ENCODE peak calls at places on chromosomes 2 and 18, in seven cellular contexts. One of them, this sample, is unnamed.

GRCh38 chr2:72944804-72945449 is 27.6 kb downstream of the EMX1 start:
- DNase-seq in MCF 10A: no peak
- DNase-seq in CD8-positive, alpha-beta T cell: no peak
- DNase-seq in nephron progenitor cell: no peak
- DNase-seq in B cell: no peak
- DNase-seq in IMR-90: no peak
- DNase-seq in cardiac fibroblast: no peak
- DNase-seq in this sample: no peak

GRCh38 chr2:197591706-197592072 is 75.8 kb downstream of the MOB4 start:
- DNase-seq in MCF 10A: no peak
- DNase-seq in cardiac fibroblast: no peak
- DNase-seq in B cell: no peak
- DNase-seq in nephron progenitor cell: no peak
- DNase-seq in CD8-positive, alpha-beta T cell: no peak
- DNase-seq in IMR-90: no peak
- DNase-seq in this sample: no peak

GRCh38 chr18:1865869-1866268 is 705.4 kb downstream of the METTL4 start:
- DNase-seq in IMR-90: no peak
- DNase-seq in MCF 10A: no peak
- DNase-seq in cardiac fibroblast: no peak
- DNase-seq in B cell: no peak
- DNase-seq in nephron progenitor cell: no peak
- DNase-seq in CD8-positive, alpha-beta T cell: no peak
- DNase-seq in this sample: no peak

GRCh38 chr2:88180594-88181240 is 10.6 kb downstream of the THNSL2 start:
- DNase-seq in B cell: no peak
- DNase-seq in nephron progenitor cell: no peak
- DNase-seq in MCF 10A: peak
- DNase-seq in cardiac fibroblast: peak
- DNase-seq in CD8-positive, alpha-beta T cell: no peak
- DNase-seq in IMR-90: peak
- DNase-seq in this sample: no peak

GRCh38 chr2:70461981-70462876 is 91.4 kb downstream of the TGFA start:
- DNase-seq in nephron progenitor cell: no peak
- DNase-seq in B cell: no peak
- DNase-seq in IMR-90: no peak
- DNase-seq in MCF 10A: no peak
- DNase-seq in CD8-positive, alpha-beta T cell: no peak
- DNase-seq in cardiac fibroblast: no peak
- DNase-seq in this sample: no peak

GRCh38 chr2:227821043-227821942 is 7.7 kb downstream of the CCL20 start:
- DNase-seq in B cell: no peak
- DNase-seq in nephron progenitor cell: no peak
- DNase-seq in CD8-positive, alpha-beta T cell: no peak
- DNase-seq in IMR-90: no peak
- DNase-seq in MCF 10A: peak
- DNase-seq in cardiac fibroblast: no peak
- DNase-seq in this sample: no peak

GRCh38 chr18:7754725-7755181 is 187.6 kb downstream of the PTPRM start:
- DNase-seq in MCF 10A: no peak
- DNase-seq in cardiac fibroblast: peak
- DNase-seq in B cell: no peak
- DNase-seq in nephron progenitor cell: no peak
- DNase-seq in CD8-positive, alpha-beta T cell: no peak
- DNase-seq in IMR-90: peak
- DNase-seq in this sample: no peak

GRCh38 chr2:173657996-173658717 is 303.5 kb downstream of the CDCA7 start:
- DNase-seq in MCF 10A: peak
- DNase-seq in nephron progenitor cell: no peak
- DNase-seq in IMR-90: peak
- DNase-seq in B cell: no peak
- DNase-seq in cardiac fibroblast: peak
- DNase-seq in CD8-positive, alpha-beta T cell: no peak
- DNase-seq in this sample: no peak

GRCh38 chr2:199659207-199659606 is 191.8 kb downstream of the FTCDNL1 start:
- DNase-seq in B cell: no peak
- DNase-seq in MCF 10A: no peak
- DNase-seq in cardiac fibroblast: peak
- DNase-seq in nephron progenitor cell: peak
- DNase-seq in IMR-90: peak
- DNase-seq in CD8-positive, alpha-beta T cell: no peak
- DNase-seq in this sample: no peak

GRCh38 chr2:138193416-138194213 is 229.3 kb downstream of the HNMT start:
- DNase-seq in cardiac fibroblast: no peak
- DNase-seq in B cell: no peak
- DNase-seq in nephron progenitor cell: no peak
- DNase-seq in CD8-positive, alpha-beta T cell: no peak
- DNase-seq in IMR-90: no peak
- DNase-seq in MCF 10A: no peak
- DNase-seq in this sample: no peak

GRCh38 chr2:216139884-216140283 is 30.7 kb downstream of the XRCC5 start:
- DNase-seq in cardiac fibroblast: no peak
- DNase-seq in B cell: no peak
- DNase-seq in IMR-90: no peak
- DNase-seq in nephron progenitor cell: peak
- DNase-seq in CD8-positive, alpha-beta T cell: peak
- DNase-seq in MCF 10A: peak
- DNase-seq in this sample: peak

GRCh38 chr2:118737690-118738089 is 109.8 kb downstream of the EN1 start:
- DNase-seq in nephron progenitor cell: no peak
- DNase-seq in MCF 10A: no peak
- DNase-seq in B cell: no peak
- DNase-seq in CD8-positive, alpha-beta T cell: no peak
- DNase-seq in cardiac fibroblast: no peak
- DNase-seq in IMR-90: no peak
- DNase-seq in this sample: no peak

GRCh38 chr2:120395686-120396518 is 50.0 kb downstream of the INHBB start:
- DNase-seq in IMR-90: no peak
- DNase-seq in cardiac fibroblast: peak
- DNase-seq in CD8-positive, alpha-beta T cell: no peak
- DNase-seq in nephron progenitor cell: peak
- DNase-seq in MCF 10A: no peak
- DNase-seq in B cell: no peak
- DNase-seq in this sample: no peak

GRCh38 chr2:74197983-74198460 is 393 bp upstream of the MTHFD2 start:
- DNase-seq in IMR-90: no peak
- DNase-seq in CD8-positive, alpha-beta T cell: no peak
- DNase-seq in cardiac fibroblast: no peak
- DNase-seq in MCF 10A: no peak
- DNase-seq in nephron progenitor cell: no peak
- DNase-seq in B cell: no peak
- DNase-seq in this sample: no peak

GRCh38 chr2:23556929-23557328 is 171.9 kb downstream of the KLHL29 start:
- DNase-seq in B cell: no peak
- DNase-seq in MCF 10A: no peak
- DNase-seq in IMR-90: no peak
- DNase-seq in cardiac fibroblast: no peak
- DNase-seq in CD8-positive, alpha-beta T cell: no peak
- DNase-seq in nephron progenitor cell: no peak
- DNase-seq in this sample: no peak

GRCh38 chr2:26724004-26724750 is 31.7 kb downstream of the KCNK3 start:
- DNase-seq in IMR-90: peak
- DNase-seq in cardiac fibroblast: peak
- DNase-seq in CD8-positive, alpha-beta T cell: no peak
- DNase-seq in B cell: no peak
- DNase-seq in nephron progenitor cell: no peak
- DNase-seq in MCF 10A: peak
- DNase-seq in this sample: no peak

DNA sequence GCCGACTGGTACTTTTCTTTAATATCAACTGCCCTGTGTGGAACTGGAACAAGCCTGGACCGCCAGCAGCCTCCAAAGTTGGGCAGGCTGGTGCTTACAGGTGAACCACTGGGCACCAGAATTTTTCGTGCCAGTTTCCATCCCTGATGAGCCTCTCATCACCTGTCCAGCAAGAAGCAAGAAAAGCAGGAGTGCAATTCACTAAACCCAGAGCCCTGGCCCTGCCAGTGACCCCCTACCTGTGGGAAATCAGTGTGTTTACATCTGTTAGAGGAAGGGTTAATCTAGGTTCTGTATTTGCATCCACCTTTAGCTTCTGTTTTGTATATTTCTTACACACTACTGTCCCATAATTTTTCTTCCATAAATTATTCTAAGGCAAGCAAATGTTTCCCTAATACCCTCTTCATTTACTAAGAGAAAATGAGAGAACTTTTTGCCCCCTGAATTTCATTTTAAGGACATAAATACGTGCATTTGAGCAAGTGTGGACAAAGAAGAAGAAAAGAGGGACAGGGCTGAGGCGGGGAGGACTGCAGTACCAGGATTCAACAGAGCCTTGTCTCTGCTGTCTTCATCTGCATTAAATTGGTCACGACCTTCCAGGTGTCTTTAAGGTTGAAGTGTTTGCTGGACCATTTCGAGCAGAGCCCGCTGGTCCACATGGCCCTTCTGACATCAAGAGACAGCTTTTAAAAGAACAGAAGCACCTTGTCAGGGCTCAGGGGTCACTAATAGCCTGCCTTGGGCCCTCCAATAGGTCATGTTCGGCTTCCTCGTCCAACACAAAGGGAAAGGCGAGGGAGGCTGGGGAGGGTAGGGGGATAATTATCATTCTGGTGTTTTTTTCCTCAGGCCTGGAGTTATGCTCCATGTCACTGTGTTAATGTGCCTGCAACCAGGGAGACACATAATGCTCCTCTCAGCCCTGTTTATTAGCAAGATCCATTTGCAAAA is 763.0 kb downstream of the BCL11A start:
- DNase-seq in IMR-90: no peak
- DNase-seq in CD8-positive, alpha-beta T cell: no peak
- DNase-seq in B cell: no peak
- DNase-seq in nephron progenitor cell: no peak
- DNase-seq in cardiac fibroblast: no peak
- DNase-seq in MCF 10A: no peak
- DNase-seq in this sample: no peak
- TF ChIP-seq CTCF in IMR-90: no peak
- TF ChIP-seq CTCF in CD8-positive, alpha-beta T cell: no peak
- TF ChIP-seq CTCF in B cell: no peak
- TF ChIP-seq CTCF in nephron progenitor cell: no peak
- TF ChIP-seq CTCF in cardiac fibroblast: no peak
- TF ChIP-seq CTCF in MCF 10A: no peak
- TF ChIP-seq CTCF in this sample: no peak

GRCh38 chr2:98157557-98157956 is 70.6 kb downstream of the VWA3B start:
- DNase-seq in MCF 10A: no peak
- DNase-seq in cardiac fibroblast: no peak
- DNase-seq in B cell: peak
- DNase-seq in IMR-90: no peak
- DNase-seq in nephron progenitor cell: no peak
- DNase-seq in CD8-positive, alpha-beta T cell: no peak
- DNase-seq in this sample: no peak
- TF ChIP-seq CTCF in MCF 10A: no peak
- TF ChIP-seq CTCF in cardiac fibroblast: no peak
- TF ChIP-seq CTCF in B cell: no peak
- TF ChIP-seq CTCF in IMR-90: no peak
- TF ChIP-seq CTCF in nephron progenitor cell: no peak
- TF ChIP-seq CTCF in CD8-positive, alpha-beta T cell: no peak
- TF ChIP-seq CTCF in this sample: peak

DNA sequence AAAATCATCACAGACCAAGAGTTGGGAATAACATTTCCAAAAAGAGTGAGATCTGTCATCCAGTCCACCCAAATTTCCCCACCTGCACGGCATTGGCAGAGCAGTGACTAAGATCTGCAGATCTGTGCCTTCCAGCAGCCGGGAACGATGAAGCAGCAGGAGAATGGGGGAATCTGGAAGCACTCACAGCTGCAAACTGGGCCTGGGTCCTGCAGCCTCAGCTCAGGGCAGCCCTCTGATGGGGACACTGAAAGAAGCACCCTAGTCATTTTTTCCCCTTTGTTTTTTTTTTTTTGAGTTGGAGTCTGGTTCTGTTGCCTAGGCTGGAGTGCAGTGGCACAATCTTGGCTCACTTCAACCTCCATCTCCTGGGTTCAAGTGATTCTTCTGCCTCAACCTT is 4.4 kb upstream of the SAG start:
- DNase-seq in B cell: no peak
- DNase-seq in MCF 10A: no peak
- DNase-seq in nephron progenitor cell: no peak
- DNase-seq in cardiac fibroblast: no peak
- DNase-seq in IMR-90: no peak
- DNase-seq in CD8-positive, alpha-beta T cell: no peak
- DNase-seq in this sample: no peak
- TF ChIP-seq CTCF in B cell: no peak
- TF ChIP-seq CTCF in MCF 10A: no peak
- TF ChIP-seq CTCF in nephron progenitor cell: no peak
- TF ChIP-seq CTCF in cardiac fibroblast: no peak
- TF ChIP-seq CTCF in IMR-90: no peak
- TF ChIP-seq CTCF in CD8-positive, alpha-beta T cell: no peak
- TF ChIP-seq CTCF in this sample: peak

GRCh38 chr2:238032755-238033337 is 28.0 kb upstream of the SCLY start:
- DNase-seq in IMR-90: no peak
- DNase-seq in cardiac fibroblast: no peak
- DNase-seq in B cell: no peak
- DNase-seq in CD8-positive, alpha-beta T cell: no peak
- DNase-seq in nephron progenitor cell: no peak
- DNase-seq in MCF 10A: peak
- DNase-seq in this sample: peak

GRCh38 chr2:238029853-238030252 is 30.9 kb upstream of the SCLY start:
- DNase-seq in MCF 10A: no peak
- DNase-seq in IMR-90: no peak
- DNase-seq in cardiac fibroblast: no peak
- DNase-seq in nephron progenitor cell: no peak
- DNase-seq in B cell: no peak
- DNase-seq in CD8-positive, alpha-beta T cell: no peak
- DNase-seq in this sample: no peak

GRCh38 chr2:238031749-238032148 is 29.1 kb upstream of the SCLY start:
- DNase-seq in nephron progenitor cell: no peak
- DNase-seq in B cell: no peak
- DNase-seq in IMR-90: no peak
- DNase-seq in cardiac fibroblast: no peak
- DNase-seq in MCF 10A: peak
- DNase-seq in CD8-positive, alpha-beta T cell: no peak
- DNase-seq in this sample: no peak

GRCh38 chr2:238027591-238028415 is 33.0 kb upstream of the SCLY start:
- DNase-seq in nephron progenitor cell: no peak
- DNase-seq in CD8-positive, alpha-beta T cell: no peak
- DNase-seq in IMR-90: no peak
- DNase-seq in cardiac fibroblast: no peak
- DNase-seq in B cell: no peak
- DNase-seq in MCF 10A: no peak
- DNase-seq in this sample: no peak

DNA sequence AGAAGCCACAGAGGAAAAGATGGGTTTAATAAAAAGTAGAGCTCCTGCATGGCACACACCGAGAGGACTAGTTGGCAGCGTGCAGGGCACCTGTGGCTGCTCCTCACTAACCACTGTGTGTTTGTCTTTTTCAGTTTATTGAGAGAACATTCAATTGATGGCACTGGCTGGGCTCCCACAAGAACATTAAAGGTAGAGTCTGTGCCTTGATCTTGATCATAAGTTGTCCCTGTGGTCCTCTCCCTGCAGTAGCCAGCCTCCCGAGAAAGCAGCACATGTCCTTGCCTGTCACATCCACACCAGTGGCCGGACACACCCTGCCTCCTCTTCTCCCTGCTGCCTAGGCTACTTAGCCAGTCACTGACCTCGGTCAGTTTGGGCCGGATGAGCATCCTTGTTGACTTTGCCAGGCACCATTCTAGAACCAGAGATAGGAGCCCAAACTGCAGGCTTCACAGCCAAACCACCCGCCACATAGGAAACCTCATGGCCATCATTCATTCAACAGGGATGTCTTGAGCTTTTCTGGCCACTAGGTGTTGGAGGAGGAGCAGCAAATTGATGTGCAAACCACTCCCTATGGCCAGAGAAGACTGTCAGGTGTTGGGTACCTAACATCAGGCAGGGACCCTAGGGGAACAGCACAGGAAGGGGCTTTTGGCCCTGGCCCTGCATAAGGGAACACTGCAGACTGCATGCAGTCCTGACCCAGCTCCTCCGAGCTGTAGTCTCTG is 30.2 kb upstream of the SCLY start:
- DNase-seq in IMR-90: no peak
- DNase-seq in MCF 10A: no peak
- DNase-seq in nephron progenitor cell: no peak
- DNase-seq in cardiac fibroblast: no peak
- DNase-seq in B cell: no peak
- DNase-seq in CD8-positive, alpha-beta T cell: no peak
- DNase-seq in this sample: no peak
- TF ChIP-seq CTCF in IMR-90: no peak
- TF ChIP-seq CTCF in MCF 10A: no peak
- TF ChIP-seq CTCF in nephron progenitor cell: no peak
- TF ChIP-seq CTCF in cardiac fibroblast: no peak
- TF ChIP-seq CTCF in B cell: no peak
- TF ChIP-seq CTCF in CD8-positive, alpha-beta T cell: no peak
- TF ChIP-seq CTCF in this sample: no peak

This sample was measured in GM13977.